ENCODE peak calls at places on chromosomes 6 and 20, in five cellular contexts. T is HTR-8/SVneo, J is dermis microvascular lymphatic vessel endothelial cell, B is HS-27A, N is ovary. O is an unnamed sample.
A peak's percentile ranks its signal among the peaks of the same experiment; 100 is the strongest.

GRCh38 chr6:29737707-29738630 is 14.7 kb downstream of the HLA-F start:
- DNase-seq in T (peak; percentile 53), J (peak; percentile 69), B (peak; percentile 38), N (no peak), O (no peak)

GRCh38 chr6:114271405-114271804 is 71.4 kb downstream of the HS3ST5 start:
- DNase-seq in T (no peak), J (no peak), B (no peak), N (no peak), O (no peak)

GRCh38 chr6:81613606-81614005 is 138.9 kb downstream of the TENT5A start:
- DNase-seq in T (peak; percentile 10), J (no peak), B (no peak), N (no peak), O (no peak)

GRCh38 chr6:166618251-166618650 is 8.8 kb downstream of the RPS6KA2 start:
- DNase-seq in T (no peak), J (no peak), B (no peak), N (no peak), O (no peak)

GRCh38 chr6:43945778-43946100 is 175.7 kb downstream of the VEGFA start:
- DNase-seq in T (no peak), J (no peak), B (no peak), N (no peak), O (no peak)

GRCh38 chr6:148273962-148274752 is 68.5 kb upstream of the SASH1 start:
- DNase-seq in T (no peak), J (no peak), B (no peak), N (no peak), O (no peak)

GRCh38 chr6:25150031-25150430 is 129.1 kb upstream of the CARMIL1 start:
- DNase-seq in T (no peak), J (no peak), B (no peak), N (no peak), O (no peak)

GRCh38 chr20:36717657-36718056 is 28.2 kb downstream of the NDRG3 start:
- DNase-seq in T (no peak), J (peak; percentile 17), B (no peak), N (no peak), O (no peak)

GRCh38 chr20:61299613-61300012 is 47.6 kb downstream of the CDH4 start:
- DNase-seq in T (no peak), J (no peak), B (no peak), N (no peak), O (no peak)

GRCh38 chr6:27575594-27576361 is 102.9 kb upstream of the ZNF184 start:
- DNase-seq in T (no peak), J (no peak), B (peak; percentile 51), N (no peak), O (no peak)

GRCh38 chr6:111177131-111177530 is 89.8 kb downstream of the SLC16A10 start:
- DNase-seq in T (no peak), J (no peak), B (no peak), N (no peak), O (no peak)

GRCh38 chr6:166586424-166587156 is at the start of gene RAMACL:
- DNase-seq in T (no peak), J (no peak), B (no peak), N (no peak), O (no peak)

GRCh38 chr20:919491-919916 is 3.4 kb upstream of the ANGPT4 start:
- DNase-seq in T (no peak), J (no peak), B (no peak), N (no peak), O (no peak)

GRCh38 chr6:41966961-41967311 is 25.3 kb upstream of the CCND3 start:
- DNase-seq in T (peak; percentile 67), J (peak; percentile 22), B (peak; percentile 40), N (no peak), O (no peak)

GRCh38 chr20:41956316-41957050 is 338.3 kb upstream of the CHD6 start:
- DNase-seq in T (no peak), J (no peak), B (no peak), N (no peak), O (no peak)

GRCh38 chr20:59010995-59011873 is 4.2 kb upstream of the CTSZ start:
- DNase-seq in T (peak; percentile 96), J (peak; percentile 97), B (peak; percentile 72), N (no peak), O (peak; percentile 95)

GRCh38 chr6:5996701-5997419 is 9.9 kb downstream of the NRN1 start:
- DNase-seq in T (peak; percentile 48), J (no peak), B (no peak), N (no peak), O (no peak)

GRCh38 chr6:116467096-116467495 is 5.9 kb downstream of the CALHM6 start:
- DNase-seq in T (no peak), J (no peak), B (no peak), N (no peak), O (no peak)

GRCh38 chr20:48607544-48607865 is 220.3 kb downstream of the PREX1 start:
- DNase-seq in T (no peak), J (no peak), B (no peak), N (no peak), O (no peak)

GRCh38 chr20:24863356-24863755 is 85.7 kb upstream of the CST7 start:
- DNase-seq in T (no peak), J (no peak), B (no peak), N (no peak), O (no peak)

GRCh38 chr6:74137910-74138309 is 441.9 kb downstream of the CD109 start:
- DNase-seq in T (peak; percentile 18), J (peak; percentile 100), B (peak; percentile 15), N (no peak), O (peak; percentile 87)

GRCh38 chr6:88183503-88183902 is 17.4 kb upstream of the CNR1 start:
- DNase-seq in T (no peak), J (no peak), B (no peak), N (no peak), O (no peak)

GRCh38 chr20:59614714-59615113 is 10.4 kb downstream of the PHACTR3 start:
- DNase-seq in T (no peak), J (no peak), B (no peak), N (no peak), O (no peak)

GRCh38 chr6:35185302-35185681 is 28.5 kb upstream of the SCUBE3 start:
- DNase-seq in T (peak; percentile 48), J (no peak), B (no peak), N (no peak), O (no peak)

GRCh38 chr6:106247293-106247692 is 78.3 kb downstream of the ATG5 start:
- DNase-seq in T (no peak), J (no peak), B (no peak), N (no peak), O (no peak)

GRCh38 chr20:878511-879307 is 37.4 kb downstream of the ANGPT4 start:
- DNase-seq in T (peak; percentile 40), J (peak; percentile 9), B (no peak), N (no peak), O (peak; percentile 5)

GRCh38 chr20:61897401-61898295 is 168.0 kb downstream of the TAF4 start:
- DNase-seq in T (no peak), J (no peak), B (no peak), N (no peak), O (no peak)

GRCh38 chr6:133632206-133632605 is 256.7 kb upstream of the TCF21 start:
- DNase-seq in T (no peak), J (no peak), B (no peak), N (no peak), O (no peak)

GRCh38 chr6:77292564-77293546 is 170.4 kb downstream of the HTR1B start:
- DNase-seq in T (peak; percentile 34), J (peak; percentile 40), B (peak; percentile 68), N (no peak), O (peak; percentile 78)

GRCh38 chr6:24026050-24026449 is 100.0 kb upstream of the NRSN1 start:
- DNase-seq in T (no peak), J (no peak), B (no peak), N (no peak), O (no peak)

GRCh38 chr6:1552296-1552761 is 57.4 kb upstream of the FOXC1 start:
- DNase-seq in T (peak; percentile 58), J (peak; percentile 31), B (no peak), N (no peak), O (no peak)

GRCh38 chr20:44938637-44939036 is 21.6 kb downstream of the TOMM34 start:
- DNase-seq in T (no peak), J (no peak), B (no peak), N (no peak), O (no peak)

GRCh38 chr6:167803816-167804215 is 22.9 kb upstream of the AFDN start:
- DNase-seq in T (no peak), J (no peak), B (no peak), N (no peak), O (no peak)

O was measured in glomerular endothelial cell.